ENCODE peak calls at places on chromosome 7, in six cellular contexts. Q is PC-9, R is fibroblast of lung, K is H9, P is Ammon's horn, A is caudate nucleus. X is an unnamed sample.

GRCh38 chr7:21352540-21353387 is 75.1 kb upstream of the SP4 start:
- DNase-seq in Q (no peak), R (no peak), K (no peak), P (peak), A (no peak), X (no peak)

GRCh38 chr7:1846331-1847065 is 176.4 kb downstream of the ELFN1 start:
- DNase-seq in Q (no peak), R (no peak), K (no peak), P (no peak), A (no peak), X (no peak)

GRCh38 chr7:117907058-117907633 is 33.9 kb upstream of the CTTNBP2 start:
- DNase-seq in Q (no peak), R (no peak), K (no peak), P (no peak), A (no peak), X (no peak)

GRCh38 chr7:67407351-67407750 is 410.7 kb downstream of the TYW1 start:
- DNase-seq in Q (no peak), R (no peak), K (no peak), P (no peak), A (no peak), X (no peak)

GRCh38 chr7:107874605-107875446 is 16.2 kb upstream of the DLD start:
- DNase-seq in Q (no peak), R (peak), K (no peak), P (peak), A (no peak), X (peak)

GRCh38 chr7:6286486-6286885 is 14.1 kb upstream of the CYTH3 start:
- DNase-seq in Q (no peak), R (no peak), K (no peak), P (no peak), A (no peak), X (no peak)

GRCh38 chr7:113389247-113389646 is 270.9 kb upstream of the SMIM30 start:
- DNase-seq in Q (no peak), R (no peak), K (no peak), P (no peak), A (no peak), X (no peak)

GRCh38 chr7:20033621-20034200 is 183.5 kb downstream of the MACC1 start:
- DNase-seq in Q (peak), R (peak), K (no peak), P (no peak), A (no peak), X (no peak)

GRCh38 chr7:140349172-140349771 is 49.1 kb downstream of the SLC37A3 start:
- DNase-seq in Q (peak), R (peak), K (no peak), P (peak), A (no peak), X (no peak)

GRCh38 chr7:91892821-91893340 is 12.4 kb upstream of the MTERF1 start:
- DNase-seq in Q (peak), R (peak), K (no peak), P (no peak), A (no peak), X (no peak)

GRCh38 chr7:80623465-80624252 is 14.8 kb upstream of the CD36 start:
- DNase-seq in Q (no peak), R (no peak), K (no peak), P (no peak), A (no peak), X (no peak)

GRCh38 chr7:105745681-105746330 is 130.6 kb downstream of the ATXN7L1 start:
- DNase-seq in Q (no peak), R (no peak), K (peak), P (no peak), A (no peak), X (no peak)